ENCODE peak calls at places on chromosomes 16 and 17, in six cellular contexts. C, F, T, Y, H and I are unnamed samples.

GRCh38 chr16:1362807-1363206 is 11.1 kb downstream of the GNPTG start:
- DNase-seq in F (no peak), T (no peak), C (no peak), Y (no peak), H (no peak), I (no peak)

GRCh38 chr16:51708861-51709260 is 557.8 kb upstream of the SALL1 start:
- DNase-seq in Y (no peak), F (no peak), T (no peak), C (no peak), H (no peak), I (no peak)

GRCh38 chr16:49474741-49475140 is 101.1 kb downstream of the C16orf78 start:
- DNase-seq in T (no peak), H (no peak), F (no peak), C (no peak), Y (no peak), I (no peak)

GRCh38 chr16:81189100-81189664 is 49.3 kb upstream of the BCO1 start:
- DNase-seq in Y (no peak), T (peak), H (peak), C (no peak), F (no peak), I (peak)

GRCh38 chr16:30902070-30902972 is 5.9 kb downstream of the CTF1 start:
- DNase-seq in Y (peak), F (no peak), H (peak), C (no peak), T (peak), I (peak)

GRCh38 chr16:57577691-57578224 is 35.3 kb downstream of the ADGRG5 start:
- DNase-seq in F (no peak), Y (no peak), H (peak), C (no peak), T (peak), I (no peak)

GRCh38 chr17:49783051-49783715 is 5.3 kb upstream of the KAT7 start:
- DNase-seq in Y (no peak), F (no peak), T (no peak), H (no peak), C (no peak), I (no peak)

GRCh38 chr16:28093383-28093725 is 29.8 kb upstream of the GSG1L start:
- DNase-seq in C (no peak), Y (no peak), H (no peak), F (no peak), T (no peak), I (no peak)

GRCh38 chr17:66493283-66494019 is 191.0 kb downstream of the PRKCA start:
- DNase-seq in T (no peak), H (peak), C (no peak), Y (no peak), F (no peak), I (no peak)

GRCh38 chr16:9847146-9847545 is 335.1 kb downstream of the GRIN2A start:
- DNase-seq in T (no peak), C (no peak), H (no peak), F (no peak), Y (no peak), I (no peak)

GRCh38 chr16:49350265-49351103 is 23.1 kb upstream of the C16orf78 start:
- DNase-seq in H (peak), C (no peak), F (peak), Y (peak), T (peak), I (peak)

GRCh38 chr16:70752381-70752780 is 48.6 kb downstream of the VAC14 start:
- DNase-seq in C (no peak), Y (no peak), F (no peak), T (no peak), H (no peak), I (no peak)

GRCh38 chr17:34650361-34650760 is 71.0 kb downstream of the TMEM132E start:
- DNase-seq in C (no peak), H (no peak), F (no peak), T (no peak), Y (no peak), I (no peak)

GRCh38 chr16:54430491-54431030 is 144.0 kb upstream of the IRX3 start:
- DNase-seq in H (no peak), F (no peak), Y (peak), C (no peak), T (no peak), I (peak)

GRCh38 chr17:6558276-6558675 is 1.9 kb upstream of the PITPNM3 start:
- DNase-seq in H (no peak), Y (no peak), T (no peak), F (no peak), C (no peak), I (no peak)

GRCh38 chr16:84907575-84907974 is 87.8 kb downstream of the CRISPLD2 start:
- DNase-seq in F (no peak), H (no peak), C (no peak), Y (no peak), T (no peak), I (no peak)

GRCh38 chr16:68936729-68937631 is 93.6 kb downstream of the TANGO6 start:
- DNase-seq in C (no peak), T (no peak), Y (no peak), H (no peak), F (no peak), I (peak)

GRCh38 chr16:5011637-5012036 is 22.1 kb downstream of the NAGPA start:
- DNase-seq in F (no peak), T (no peak), C (no peak), H (no peak), Y (no peak), I (no peak)

GRCh38 chr17:77681820-77682219 is 276.7 kb upstream of the TNRC6C start:
- DNase-seq in T (peak), F (no peak), H (no peak), C (no peak), Y (no peak), I (peak)

GRCh38 chr17:19904924-19905323 is 37.2 kb upstream of the ULK2 start:
- DNase-seq in T (no peak), F (no peak), C (no peak), Y (no peak), H (no peak), I (no peak)

GRCh38 chr17:78484300-78485159 is 92.7 kb downstream of the DNAH17 start:
- DNase-seq in F (peak), C (no peak), T (no peak), H (peak), Y (no peak), I (peak)

GRCh38 chr16:88817785-88818609 is 6.3 kb upstream of the APRT start:
- DNase-seq in H (no peak), T (no peak), C (no peak), Y (no peak), F (no peak), I (no peak)

GRCh38 chr16:50642349-50642748 is 38.8 kb downstream of the SNX20 start:
- DNase-seq in T (no peak), H (no peak), Y (peak), C (no peak), F (no peak), I (no peak)

GRCh38 chr16:78045865-78046581 is 23.7 kb downstream of the CLEC3A start:
- DNase-seq in T (peak), Y (peak), C (no peak), H (peak), F (no peak), I (peak)

GRCh38 chr16:28990375-28991040 is 5.7 kb downstream of the LAT start:
- DNase-seq in F (no peak), Y (no peak), C (no peak), H (no peak), T (no peak), I (no peak)

GRCh38 chr17:11598274-11599221 is at the start of gene DNAH9:
- DNase-seq in T (peak), F (no peak), Y (peak), C (no peak), H (peak), I (no peak)

DNA sequence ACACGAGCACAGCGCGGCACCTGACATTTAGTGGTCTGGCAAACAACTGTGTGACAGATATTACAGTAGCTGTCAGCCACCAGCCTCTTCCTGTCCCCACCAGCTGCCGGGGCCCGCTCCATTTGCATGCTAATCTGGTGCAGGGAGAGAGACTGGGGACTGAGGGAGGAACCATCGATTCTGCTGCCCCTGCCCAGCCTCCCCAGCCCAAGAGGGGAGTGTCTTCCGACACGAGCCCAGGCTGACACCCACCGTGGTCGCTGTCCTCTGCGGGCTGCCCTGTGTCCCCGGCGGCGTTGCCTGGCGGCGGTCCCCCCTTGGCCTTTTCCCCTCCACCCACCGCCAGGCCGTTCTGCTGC is 12.8 kb downstream of the NDUFAF8 start:
- DNase-seq in F (no peak), T (no peak), H (no peak), Y (no peak), C (no peak), I (no peak)
- TF ChIP-seq JUND in F (no peak), T (no peak), H (no peak), Y (no peak), C (no peak), I (no peak)

GRCh38 chr17:4006745-4007211 is 42.5 kb upstream of the ATP2A3 start:
- DNase-seq in F (no peak), Y (no peak), T (peak), H (peak), C (no peak), I (no peak)
- TF ChIP-seq JUND in F (no peak), Y (no peak), T (no peak), H (peak), C (no peak), I (no peak)

DNA sequence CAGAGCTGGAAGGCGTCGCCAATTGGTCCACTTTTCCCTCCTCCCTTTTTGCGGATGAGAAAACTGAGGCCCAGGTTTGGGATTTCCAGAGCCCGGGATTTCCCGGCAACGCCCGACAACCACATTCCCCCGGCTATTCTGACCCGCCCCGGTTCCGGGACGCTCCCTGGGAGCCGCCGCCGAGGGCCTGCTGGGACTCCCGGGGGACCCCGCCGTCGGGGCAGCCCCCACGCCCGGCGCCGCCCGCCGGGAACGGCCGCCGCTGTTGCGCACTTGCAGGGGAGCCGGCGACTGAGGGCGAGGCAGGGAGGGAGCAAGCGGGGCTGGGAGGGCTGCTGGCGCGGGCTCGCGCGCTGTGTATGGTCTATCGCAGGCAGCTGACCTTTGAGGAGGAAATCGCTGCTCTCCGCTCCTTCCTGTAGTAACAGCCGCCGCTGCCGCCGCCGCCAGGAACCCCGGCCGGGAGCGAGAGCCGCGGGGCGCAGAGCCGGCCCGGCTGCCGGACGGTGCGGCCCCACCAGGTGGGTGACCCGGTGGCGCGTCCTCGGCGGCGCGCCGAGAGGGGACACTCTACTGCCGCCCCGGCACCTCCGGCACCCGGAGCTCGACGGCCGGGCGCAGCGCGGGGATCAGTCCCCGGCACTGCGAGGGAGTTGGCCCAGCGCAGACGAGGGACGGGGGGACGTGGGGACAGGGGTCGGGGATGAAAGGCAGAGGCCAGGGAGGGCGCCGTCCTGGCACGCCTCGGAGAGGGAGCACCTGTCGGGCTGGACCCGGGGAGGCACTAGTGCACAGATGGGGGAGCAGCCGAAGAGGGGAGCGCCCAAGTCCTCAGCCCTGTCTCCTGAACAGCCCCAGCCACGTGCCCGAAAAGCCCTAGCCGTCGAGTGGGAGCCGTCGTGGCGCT is at the start of gene STAT5A:
- DNase-seq in T (peak), F (no peak), Y (peak), C (no peak), H (peak), I (peak)
- TF ChIP-seq JUND in T (no peak), F (no peak), Y (no peak), C (no peak), H (no peak), I (no peak)

GRCh38 chr16:85990861-85991301 is 91.9 kb downstream of the IRF8 start:
- DNase-seq in H (no peak), Y (no peak), T (no peak), F (no peak), C (peak), I (no peak)
- TF ChIP-seq JUND in H (no peak), Y (no peak), T (no peak), F (no peak), C (no peak), I (no peak)